ENCODE peak calls at places on chromosomes 13 and 19, in six cellular contexts. E is prostate gland, N is upper lobe of right lung, U is bronchial epithelial cell, P is mesendoderm, S is aorta. R is an unnamed sample. For H3K36me3, the result is how much of the 10 kb centered on the place peaks cover.

GRCh38 chr19:50322931-50323781 is 6.0 kb downstream of the KCNC3 start:
- DNase-seq in E (no peak), N (peak), U (no peak), P (no peak), S (no peak), R (no peak)

GRCh38 chr19:33285441-33285927 is 16.9 kb downstream of the CEBPA start:
- DNase-seq in E (no peak), N (no peak), U (no peak), P (no peak), S (peak), R (no peak)

GRCh38 chr19:29714953-29715694 is at the start of gene C19orf12:
- DNase-seq in E (peak), N (peak), U (no peak), P (peak), S (peak), R (no peak)

GRCh38 chr19:40229926-40230417 is 3.5 kb upstream of the CCNP start:
- DNase-seq in E (no peak), N (no peak), U (no peak), P (no peak), S (no peak), R (no peak)

GRCh38 chr13:49858183-49858856 is 65.8 kb upstream of the KPNA3 start:
- DNase-seq in E (peak), N (no peak), U (peak), P (no peak), S (no peak), R (peak)

GRCh38 chr13:62512194-62513141 is 1096.8 kb upstream of the PCDH20 start:
- DNase-seq in E (no peak), N (peak), U (peak), P (peak), S (no peak), R (no peak)

GRCh38 chr13:85093808-85094207 is 705.4 kb downstream of the SLITRK6 start:
- DNase-seq in E (no peak), N (no peak), U (peak), P (peak), S (no peak), R (peak)

GRCh38 chr19:2084993-2085720 is 11.0 kb downstream of the MOB3A start:
- DNase-seq in E (no peak), N (peak), U (peak), P (no peak), S (peak), R (no peak)

GRCh38 chr13:50033696-50034095 is 18.5 kb downstream of the KCNRG start:
- DNase-seq in E (no peak), N (no peak), U (no peak), P (no peak), S (no peak), R (peak)

GRCh38 chr13:76823969-76824368 is 62.2 kb downstream of the KCTD12 start:
- DNase-seq in E (no peak), N (no peak), U (no peak), P (peak), S (no peak), R (no peak)

GRCh38 chr19:32405431-32406160 is at the start of gene DPY19L3:
- DNase-seq in E (peak), N (peak), U (peak), P (peak), S (peak), R (peak)

GRCh38 chr13:45055902-45056648 is 64.2 kb upstream of the GTF2F2 start:
- DNase-seq in E (no peak), N (no peak), U (peak), P (peak), S (no peak), R (no peak)

GRCh38 chr19:35318679-35319448 is 10.1 kb upstream of the CD22 start:
- DNase-seq in E (peak), N (peak), U (peak), P (no peak), S (peak), R (peak)

GRCh38 chr19:40717880-40718773 is 1.2 kb downstream of the ITPKC start:
- DNase-seq in E (peak), N (peak), U (peak), P (peak), S (peak), R (no peak)

GRCh38 chr13:24068472-24068871 is 92.0 kb upstream of the SPATA13 start:
- DNase-seq in E (no peak), N (no peak), U (no peak), P (no peak), S (no peak), R (no peak)

GRCh38 chr13:48066310-48066989 is 28.5 kb downstream of the MED4 start:
- DNase-seq in E (no peak), N (no peak), U (peak), P (no peak), S (no peak), R (no peak)

GRCh38 chr19:37725181-37725580 is 5.6 kb upstream of the ZNF607 start:
- DNase-seq in E (no peak), N (no peak), U (no peak), P (no peak), S (no peak), R (no peak)

GRCh38 chr19:30373593-30373992 is 1.4 kb downstream of the ZNF536 start:
- DNase-seq in E (no peak), N (no peak), U (no peak), P (peak), S (no peak), R (no peak)

GRCh38 chr13:74132768-74133656 is 1.2 kb downstream of the KLF12 start:
- DNase-seq in E (no peak), N (peak), U (peak), P (peak), S (peak), R (no peak)

GRCh38 chr19:2624537-2625091 is 77.9 kb downstream of the GNG7 start:
- DNase-seq in E (no peak), N (peak), U (no peak), P (peak), S (no peak), R (no peak)

GRCh38 chr19:2494447-2495129 is 18.7 kb downstream of the GADD45B start:
- DNase-seq in E (peak), N (peak), U (no peak), P (peak), S (peak), R (no peak)

GRCh38 chr19:5012688-5013457 is 44.0 kb downstream of the KDM4B start:
- DNase-seq in E (no peak), N (no peak), U (no peak), P (no peak), S (no peak), R (no peak)
- H3K36me3 ChIP-seq in E (under half), N (under half), U (under half), P (under half), S (under half), R (under half)

DNA sequence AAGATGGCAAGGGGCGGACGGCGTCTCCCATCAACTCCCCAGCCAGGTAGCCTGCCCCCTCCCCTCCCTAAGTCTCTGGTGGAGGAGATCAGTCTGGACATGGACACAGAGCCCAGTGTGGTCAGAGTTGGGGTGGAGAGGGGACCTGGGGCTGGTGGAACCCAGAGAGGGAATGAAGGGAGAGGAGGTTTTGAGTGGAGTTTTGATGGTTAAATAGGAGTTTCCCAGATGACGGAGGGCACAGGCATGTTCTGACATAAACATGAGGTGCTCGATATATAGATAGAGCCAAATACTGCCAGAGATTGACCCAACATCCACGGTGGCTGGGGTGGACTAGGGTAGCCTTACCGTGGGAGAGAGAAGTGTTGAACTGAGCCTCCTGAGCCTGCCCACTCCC is 14.1 kb downstream of the FSD1 start:
- DNase-seq in E (no peak), N (no peak), U (no peak), P (no peak), S (no peak), R (no peak)
- H3K36me3 ChIP-seq in E (under half), N (under half), U (under half), P (under half), S (under half), R (under half)

GRCh38 chr13:94218537-94218936 is 260.9 kb downstream of the DCT start:
- DNase-seq in E (no peak), N (no peak), U (no peak), P (no peak), S (no peak), R (no peak)

GRCh38 chr13:94214979-94215378 is 264.5 kb downstream of the DCT start:
- DNase-seq in E (no peak), N (no peak), U (no peak), P (no peak), S (no peak), R (no peak)

GRCh38 chr13:94217370-94217769 is 262.1 kb downstream of the DCT start:
- DNase-seq in E (no peak), N (no peak), U (no peak), P (no peak), S (no peak), R (no peak)
- H3K36me3 ChIP-seq in E (under half), N (under half), U (under half), P (under half), S (under half), R (under half)

DNA sequence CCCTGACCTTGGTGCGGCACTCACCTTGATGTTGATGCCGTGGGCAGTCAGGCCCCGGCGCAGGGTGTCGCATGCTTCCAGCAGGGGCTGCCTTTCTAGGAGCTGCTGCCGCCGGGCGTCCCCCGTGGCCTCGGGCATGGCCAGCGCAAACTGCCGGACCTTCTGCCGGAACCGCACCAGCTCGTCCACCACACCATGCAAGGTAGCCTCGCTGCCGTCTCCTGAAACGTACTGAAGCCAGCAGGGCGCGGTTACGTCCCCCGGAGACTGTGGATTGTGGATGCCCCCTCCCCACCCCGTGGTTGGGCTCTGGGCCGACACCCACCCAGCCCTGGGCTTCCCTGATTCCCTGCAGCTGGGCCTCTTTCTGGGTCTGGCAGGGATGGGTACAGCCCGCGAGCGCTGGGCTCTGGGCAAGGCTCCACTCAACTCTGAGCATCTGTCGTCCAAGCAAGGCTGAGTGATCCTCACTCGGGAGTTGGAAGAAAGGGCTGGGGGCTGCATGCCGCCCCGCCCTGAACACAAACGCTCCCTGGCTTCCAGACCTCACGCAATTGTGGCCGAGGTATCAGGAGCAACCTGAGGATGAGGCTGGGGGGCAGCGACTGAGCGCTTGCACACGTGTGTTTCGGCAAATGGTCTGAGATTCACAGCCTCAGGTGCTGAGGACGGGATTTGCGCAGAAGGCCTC is 27.1 kb downstream of the NAXD start:
- DNase-seq in E (no peak), N (no peak), U (no peak), P (no peak), S (no peak), R (no peak)
- H3K36me3 ChIP-seq in E (under half), N (half or more), U (under half), P (under half), S (under half), R (under half)

GRCh38 chr19:41894350-41894749 is 11.4 kb downstream of the ARHGEF1 start:
- DNase-seq in E (no peak), N (no peak), U (no peak), P (no peak), S (no peak), R (no peak)

GRCh38 chr19:41897181-41897580 is 14.2 kb downstream of the ARHGEF1 start:
- DNase-seq in E (no peak), N (no peak), U (no peak), P (no peak), S (no peak), R (no peak)

GRCh38 chr19:41896581-41896942 is 13.6 kb downstream of the ARHGEF1 start:
- DNase-seq in E (no peak), N (no peak), U (no peak), P (no peak), S (no peak), R (no peak)

GRCh38 chr19:41897820-41898219 is 14.8 kb downstream of the ARHGEF1 start:
- DNase-seq in E (no peak), N (no peak), U (no peak), P (no peak), S (no peak), R (no peak)

DNA sequence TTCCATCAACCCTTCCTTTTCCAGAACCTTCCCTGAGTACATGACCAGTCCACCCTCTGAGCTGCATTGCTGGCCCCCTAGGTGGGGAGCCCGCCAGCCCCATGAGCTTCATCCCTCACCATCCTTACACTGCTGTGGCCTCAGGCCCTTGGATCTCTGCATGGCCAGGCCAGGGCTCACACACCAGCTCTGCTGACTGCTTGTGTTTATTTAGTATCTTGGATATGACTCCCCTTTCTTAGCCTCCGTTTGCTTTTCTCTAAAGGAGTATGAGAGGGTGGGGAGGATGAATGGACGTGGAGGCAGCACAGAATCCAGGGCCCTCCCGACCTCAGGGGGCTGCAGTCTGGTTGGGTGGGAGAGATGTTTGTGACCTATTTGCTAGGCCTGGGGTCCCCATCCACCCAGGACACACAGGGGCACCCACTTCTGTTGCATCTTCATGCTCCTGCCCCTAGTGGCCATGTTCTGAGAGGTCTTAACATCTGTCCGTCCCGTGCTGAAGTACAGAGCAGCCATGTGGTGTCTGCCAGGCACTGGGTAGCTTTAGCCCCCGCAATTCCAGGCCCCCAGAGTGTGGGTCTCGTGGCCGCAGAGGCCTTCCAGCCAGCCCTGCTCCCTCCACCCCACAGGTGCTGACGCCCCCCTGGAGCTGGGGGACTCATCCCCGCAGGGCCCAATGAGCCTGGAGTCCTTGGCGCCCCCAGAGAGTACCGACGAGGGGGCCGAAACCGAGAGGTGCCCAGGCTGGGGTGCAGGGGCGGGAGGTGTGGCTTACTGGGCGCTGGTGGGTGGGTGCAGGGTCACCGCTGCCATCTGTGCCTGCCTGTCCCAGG is 13.0 kb downstream of the ARHGEF1 start:
- DNase-seq in E (no peak), N (no peak), U (no peak), P (peak), S (no peak), R (no peak)
- H3K36me3 ChIP-seq in E (under half), N (half or more), U (under half), P (under half), S (under half), R (under half)

GRCh38 chr19:18861235-18861634 is 29.5 kb downstream of the UPF1 start:
- DNase-seq in E (no peak), N (no peak), U (no peak), P (no peak), S (no peak), R (no peak)

GRCh38 chr19:18865106-18865972 is 30.6 kb downstream of the CERS1 start:
- DNase-seq in E (no peak), N (no peak), U (no peak), P (no peak), S (no peak), R (no peak)

GRCh38 chr19:18861917-18862316 is 30.2 kb downstream of the UPF1 start:
- DNase-seq in E (no peak), N (no peak), U (no peak), P (no peak), S (no peak), R (no peak)

GRCh38 chr19:18863843-18864362 is 32.1 kb downstream of the CERS1 start:
- DNase-seq in E (no peak), N (no peak), U (no peak), P (no peak), S (no peak), R (no peak)

GRCh38 chr19:18862976-18863842 is 31.4 kb downstream of the UPF1 start:
- DNase-seq in E (no peak), N (no peak), U (no peak), P (no peak), S (no peak), R (no peak)
- H3K36me3 ChIP-seq in E (half or more), N (half or more), U (half or more), P (under half), S (under half), R (half or more)

GRCh38 chr19:8113017-8113416 is 36.4 kb downstream of the FBN3 start:
- DNase-seq in E (no peak), N (no peak), U (peak), P (peak), S (no peak), R (no peak)
- H3K36me3 ChIP-seq in E (under half), N (under half), U (under half), P (under half), S (under half), R (under half)

GRCh38 chr19:48471836-48472235 is 2.7 kb downstream of the CYTH2 start:
- DNase-seq in E (no peak), N (no peak), U (no peak), P (no peak), S (no peak), R (no peak)
- H3K36me3 ChIP-seq in E (under half), N (half or more), U (under half), P (under half), S (under half), R (under half)

DNA sequence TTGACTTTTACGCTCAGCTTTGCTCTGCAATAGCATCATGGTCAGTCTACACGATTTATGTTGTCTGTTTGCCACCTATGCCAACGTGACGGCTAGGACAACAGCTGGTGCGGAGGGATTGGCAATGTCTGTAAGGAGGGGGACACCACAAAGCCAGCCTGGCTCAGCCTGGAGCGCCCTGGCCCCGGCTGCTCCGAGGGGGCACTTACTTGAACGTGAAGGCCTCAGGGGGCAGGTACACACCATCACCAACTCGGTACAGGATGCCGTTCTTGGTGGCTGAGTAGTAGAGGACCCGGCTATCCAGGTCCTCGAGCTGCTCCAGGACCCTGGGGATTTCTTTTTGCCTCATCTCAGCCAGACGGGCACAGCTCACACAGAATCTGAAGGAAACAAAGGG is 26.4 kb upstream of the EIF3G start:
- DNase-seq in E (no peak), N (no peak), U (no peak), P (no peak), S (no peak), R (no peak)
- H3K36me3 ChIP-seq in E (under half), N (half or more), U (under half), P (under half), S (under half), R (under half)